ENCODE peak calls at places on chromosomes 2 and 18, in eight cellular contexts. I is stomach; C is HCT116; R is left lung; M is left ventricle myocardium inferior; J is CD8-positive, alpha-beta T cell; T is A549; N is lung. G is an unnamed sample.

GRCh38 chr2:195734395-195734794 is 77.4 kb downstream of the SLC39A10 start:
- DNase-seq in J (no peak), R (no peak), N (no peak), T (no peak), C (no peak), I (no peak), M (no peak), G (no peak)

GRCh38 chr2:160932960-160933359 is 227.3 kb upstream of the TANK start:
- DNase-seq in M (no peak), R (no peak), T (peak), C (no peak), I (no peak), N (no peak), J (no peak), G (no peak)

GRCh38 chr2:76612764-76613163 is 902.0 kb upstream of the GCFC2 start:
- DNase-seq in J (no peak), T (no peak), R (no peak), N (no peak), C (no peak), I (no peak), M (no peak), G (no peak)

GRCh38 chr2:70517804-70518203 is 35.8 kb downstream of the TGFA start:
- DNase-seq in R (no peak), N (no peak), J (no peak), I (no peak), C (no peak), T (no peak), M (no peak), G (peak)

GRCh38 chr2:202870431-202871160 is 970 bp downstream of the ICA1L start:
- DNase-seq in R (peak), M (peak), I (peak), T (peak), C (peak), J (peak), N (peak), G (peak)

GRCh38 chr2:10022886-10023662 is 20.3 kb upstream of the KLF11 start:
- DNase-seq in R (no peak), J (no peak), M (no peak), I (no peak), T (no peak), C (no peak), N (no peak), G (no peak)

GRCh38 chr2:46187112-46187618 is 110.0 kb upstream of the EPAS1 start:
- DNase-seq in C (no peak), J (no peak), I (peak), N (no peak), R (no peak), M (no peak), T (no peak), G (peak)

GRCh38 chr18:47594063-47594462 is 336.4 kb downstream of the SMAD2 start:
- DNase-seq in N (no peak), T (no peak), J (no peak), R (no peak), M (no peak), I (no peak), C (no peak), G (no peak)

GRCh38 chr2:240823449-240824336 is 3.7 kb upstream of the KIF1A start:
- DNase-seq in N (no peak), R (no peak), J (no peak), M (no peak), C (no peak), I (no peak), T (no peak), G (no peak)

GRCh38 chr2:1047485-1047884 is 96.8 kb downstream of the SNTG2 start:
- DNase-seq in C (no peak), J (no peak), T (no peak), I (no peak), N (no peak), M (no peak), R (no peak), G (no peak)

GRCh38 chr2:14524041-14524802 is 108.3 kb upstream of the LRATD1 start:
- DNase-seq in R (no peak), J (no peak), C (no peak), T (no peak), N (no peak), I (no peak), M (no peak), G (no peak)

GRCh38 chr18:49178736-49179135 is 228.0 kb upstream of the SMAD7 start:
- DNase-seq in R (no peak), I (peak), J (no peak), C (peak), T (peak), M (no peak), N (no peak), G (peak)

GRCh38 chr2:43790118-43790517 is 16.3 kb downstream of the DYNC2LI1 start:
- DNase-seq in I (no peak), N (no peak), R (no peak), M (no peak), T (no peak), J (no peak), C (no peak), G (no peak)

GRCh38 chr18:38868757-38869156 is 1303.2 kb upstream of the CELF4 start:
- DNase-seq in M (no peak), I (no peak), N (no peak), R (no peak), C (no peak), J (no peak), T (no peak), G (no peak)

GRCh38 chr2:28206786-28207185 is 185.9 kb upstream of the FOSL2 start:
- DNase-seq in N (no peak), I (no peak), R (no peak), T (no peak), C (no peak), J (no peak), M (no peak), G (no peak)

GRCh38 chr18:49639643-49640361 is 77.9 kb downstream of the LIPG start:
- DNase-seq in R (no peak), M (no peak), C (no peak), N (no peak), T (no peak), I (no peak), J (no peak), G (peak)

GRCh38 chr2:229456091-229456490 is 185.0 kb upstream of the PID1 start:
- DNase-seq in I (no peak), M (no peak), C (no peak), N (no peak), T (no peak), R (no peak), J (no peak), G (no peak)

GRCh38 chr2:176099159-176099736 is 347 bp upstream of the HOXD12 start:
- DNase-seq in M (no peak), C (no peak), J (no peak), I (peak), R (no peak), N (no peak), T (no peak), G (no peak)

GRCh38 chr2:10760794-10761504 is 39.5 kb downstream of the ATP6V1C2 start:
- DNase-seq in J (no peak), R (no peak), N (no peak), I (no peak), T (no peak), M (no peak), C (no peak), G (no peak)

GRCh38 chr2:6025391-6025790 is 333.2 kb downstream of the SOX11 start:
- DNase-seq in R (no peak), N (no peak), C (no peak), I (no peak), J (no peak), M (no peak), T (no peak), G (no peak)

GRCh38 chr2:13260401-13260800 is 543.7 kb downstream of the TRIB2 start:
- DNase-seq in C (no peak), T (no peak), J (no peak), M (no peak), I (no peak), R (no peak), N (no peak), G (no peak)

GRCh38 chr2:219207884-219208740 is 1.5 kb downstream of the ZFAND2B start:
- DNase-seq in R (peak), T (no peak), J (no peak), M (no peak), I (no peak), C (no peak), N (no peak), G (peak)

GRCh38 chr18:58805482-58806187 is 59.0 kb upstream of the ZNF532 start:
- DNase-seq in J (no peak), N (no peak), R (no peak), M (no peak), T (no peak), I (no peak), C (no peak), G (no peak)

GRCh38 chr2:12090590-12090989 is 344.2 kb downstream of the LPIN1 start:
- DNase-seq in J (no peak), N (no peak), R (no peak), C (no peak), I (no peak), M (no peak), T (no peak), G (no peak)

GRCh38 chr2:10349725-10350124 is 47.0 kb downstream of the HPCAL1 start:
- DNase-seq in C (no peak), J (no peak), R (no peak), M (no peak), N (no peak), I (no peak), T (no peak), G (no peak)

GRCh38 chr2:161416294-161416632 is at the start of gene TBR1:
- DNase-seq in R (no peak), T (no peak), C (no peak), N (no peak), I (no peak), M (no peak), J (no peak), G (no peak)

GRCh38 chr2:221102896-221103688 is 469.0 kb downstream of the EPHA4 start:
- DNase-seq in R (no peak), N (no peak), J (no peak), C (no peak), I (no peak), M (no peak), T (no peak), G (no peak)

GRCh38 chr2:101380376-101380775 is 6.9 kb downstream of the CREG2 start:
- DNase-seq in I (no peak), N (no peak), M (peak), J (no peak), T (no peak), R (peak), C (no peak), G (no peak)

GRCh38 chr2:53366570-53366969 is 401.0 kb upstream of the CHAC2 start:
- DNase-seq in N (no peak), I (no peak), T (no peak), J (no peak), C (no peak), M (no peak), R (no peak), G (no peak)

GRCh38 chr2:236177604-236177966 is 9.4 kb upstream of the GBX2 start:
- DNase-seq in N (no peak), R (no peak), I (no peak), C (peak), M (peak), T (peak), J (no peak), G (no peak)

GRCh38 chr2:121245913-121246312 is 39.1 kb downstream of the TFCP2L1 start:
- DNase-seq in T (no peak), I (no peak), M (no peak), C (no peak), N (no peak), R (peak), J (no peak), G (no peak)

GRCh38 chr18:46320928-46321855 is 217.0 kb downstream of the HAUS1 start:
- DNase-seq in R (no peak), J (no peak), M (no peak), I (no peak), C (no peak), N (no peak), T (no peak), G (no peak)

GRCh38 chr2:105822186-105822585 is 77.5 kb downstream of the NCK2 start:
- DNase-seq in R (no peak), N (no peak), T (no peak), J (no peak), M (no peak), I (no peak), C (no peak), G (no peak)

GRCh38 chr18:36297419-36298112 is at the start of gene FHOD3:
- DNase-seq in C (no peak), N (peak), M (peak), T (peak), J (no peak), I (peak), R (peak), G (peak)

GRCh38 chr18:23066504-23067039 is 68.7 kb upstream of the CABLES1 start:
- DNase-seq in T (no peak), J (no peak), C (no peak), M (no peak), N (no peak), I (peak), R (no peak), G (no peak)
- H3K27ac ChIP-seq in T (no peak), J (no peak), C (no peak), M (no peak), N (no peak), I (peak), R (no peak), G (no peak)

DNA sequence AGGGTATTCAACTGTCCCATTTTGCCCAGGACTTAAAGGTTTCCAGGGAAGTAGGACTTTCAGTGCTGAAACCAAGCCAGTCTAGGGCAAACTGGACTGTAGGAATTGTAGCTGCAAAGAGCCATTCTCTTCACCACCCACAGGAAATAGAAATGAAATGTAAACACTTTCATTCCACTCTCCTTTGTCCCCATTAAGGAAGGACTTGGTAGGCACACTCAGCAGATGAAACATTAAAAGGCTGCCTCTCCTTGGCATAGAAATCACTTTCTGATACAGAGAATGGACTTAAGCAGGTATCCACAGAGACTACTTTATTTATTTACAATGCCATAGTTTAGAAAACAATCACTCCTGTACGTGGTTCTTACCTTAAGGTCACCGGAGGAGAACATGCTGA is 102.9 kb upstream of the CCDC195 start:
- DNase-seq in N (no peak), R (no peak), I (no peak), J (no peak), M (no peak), T (no peak), C (no peak), G (no peak)
- H3K27ac ChIP-seq in N (no peak), R (no peak), I (no peak), J (no peak), M (no peak), T (peak), C (no peak), G (no peak)

GRCh38 chr2:16015210-16015902 is 75.0 kb downstream of the MYCN start:
- DNase-seq in R (no peak), M (no peak), I (no peak), T (no peak), N (no peak), J (no peak), C (no peak), G (no peak)

GRCh38 chr2:16014041-16014787 is 73.9 kb downstream of the MYCN start:
- DNase-seq in R (no peak), J (no peak), T (no peak), C (no peak), I (peak), N (no peak), M (peak), G (peak)

GRCh38 chr2:16015903-16016265 is 75.5 kb downstream of the MYCN start:
- DNase-seq in J (no peak), M (no peak), N (no peak), C (no peak), I (no peak), R (no peak), T (no peak), G (no peak)

GRCh38 chr2:16014802-16015201 is 74.5 kb downstream of the MYCN start:
- DNase-seq in N (no peak), I (no peak), R (no peak), C (no peak), T (no peak), J (no peak), M (no peak), G (no peak)

DNA sequence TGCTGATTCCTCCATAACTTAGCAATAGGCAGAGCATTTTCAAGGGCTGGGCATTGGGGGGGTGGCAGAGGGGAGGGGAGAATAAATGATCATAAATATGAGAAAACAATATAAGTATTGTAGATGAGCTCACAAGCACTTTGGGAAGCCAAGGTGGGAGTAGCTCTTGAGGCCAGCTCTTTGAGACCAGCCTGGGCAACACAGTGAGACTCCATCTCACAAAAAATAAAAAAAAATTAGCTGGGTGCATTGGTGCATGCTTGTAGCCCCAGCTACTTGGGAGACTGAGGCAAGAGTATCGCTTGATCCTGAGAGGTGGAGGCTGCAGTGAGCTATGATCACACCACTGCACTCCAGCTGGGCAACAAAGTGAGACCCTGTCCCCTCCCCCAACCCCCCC is 75.9 kb downstream of the MYCN start:
- DNase-seq in I (no peak), R (no peak), N (no peak), J (no peak), M (no peak), T (no peak), C (no peak), G (no peak)
- H3K27ac ChIP-seq in I (no peak), R (no peak), N (no peak), J (no peak), M (no peak), T (no peak), C (no peak), G (no peak)

DNA sequence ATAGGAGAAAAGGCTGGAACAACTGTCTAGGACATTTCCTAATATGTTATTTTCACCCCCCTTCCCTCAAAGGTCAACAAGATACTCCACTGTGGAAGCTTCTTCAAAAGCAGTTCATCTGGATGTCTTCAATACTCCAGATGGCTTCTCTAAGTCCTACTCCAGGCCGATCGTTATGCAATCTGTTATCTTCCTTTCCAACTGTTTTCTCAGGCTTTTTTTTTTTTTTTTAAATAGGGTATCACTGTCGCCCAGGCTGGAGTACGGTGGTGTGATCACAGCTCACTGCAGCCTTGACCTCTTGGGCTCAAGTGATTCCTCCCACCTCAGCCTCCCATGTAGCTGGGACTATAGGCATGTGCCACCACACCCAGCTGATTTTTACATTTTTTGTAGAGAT is 26.3 kb downstream of the ATP8B1 start:
- DNase-seq in R (no peak), N (no peak), I (no peak), M (no peak), J (no peak), T (no peak), C (no peak), G (no peak)
- H3K27ac ChIP-seq in R (no peak), N (no peak), I (peak), M (peak), J (no peak), T (peak), C (peak), G (no peak)

G was measured in Peyer's patch.